ENCODE peak calls at places on chromosome 18, in six cellular contexts. One of them, this sample, is unnamed.

GRCh38 chr18:31978616-31979015 is 35.7 kb upstream of the TRAPPC8 start:
- DNase-seq in GM10248: no peak
- DNase-seq in glutamatergic neuron: no peak
- DNase-seq in hepatocyte: no peak
- DNase-seq in AG09319: no peak
- DNase-seq in cardiac muscle cell: no peak
- DNase-seq in this sample: no peak

GRCh38 chr18:69839497-69839896 is 108.2 kb downstream of the CD226 start:
- DNase-seq in AG09319: no peak
- DNase-seq in hepatocyte: no peak
- DNase-seq in cardiac muscle cell: no peak
- DNase-seq in GM10248: no peak
- DNase-seq in glutamatergic neuron: no peak
- DNase-seq in this sample: no peak

GRCh38 chr18:57107141-57107832 is 39.6 kb upstream of the BOD1L2 start:
- DNase-seq in hepatocyte: peak; percentile 65
- DNase-seq in cardiac muscle cell: peak; percentile 38
- DNase-seq in glutamatergic neuron: no peak
- DNase-seq in GM10248: no peak
- DNase-seq in AG09319: no peak
- DNase-seq in this sample: peak; percentile 33

GRCh38 chr18:41517142-41517541 is 437.9 kb upstream of the PIK3C3 start:
- DNase-seq in AG09319: no peak
- DNase-seq in GM10248: no peak
- DNase-seq in glutamatergic neuron: no peak
- DNase-seq in cardiac muscle cell: no peak
- DNase-seq in hepatocyte: no peak
- DNase-seq in this sample: no peak

GRCh38 chr18:22550861-22551260 is 133.1 kb upstream of the CTAGE1 start:
- DNase-seq in GM10248: no peak
- DNase-seq in cardiac muscle cell: no peak
- DNase-seq in hepatocyte: no peak
- DNase-seq in glutamatergic neuron: no peak
- DNase-seq in AG09319: no peak
- DNase-seq in this sample: no peak

GRCh38 chr18:35619468-35619867 is 37.9 kb downstream of the GALNT1 start:
- DNase-seq in cardiac muscle cell: no peak
- DNase-seq in GM10248: no peak
- DNase-seq in hepatocyte: no peak
- DNase-seq in glutamatergic neuron: no peak
- DNase-seq in AG09319: no peak
- DNase-seq in this sample: no peak

GRCh38 chr18:57776767-57777166 is 26.3 kb downstream of the ATP8B1 start:
- DNase-seq in hepatocyte: no peak
- DNase-seq in AG09319: no peak
- DNase-seq in cardiac muscle cell: peak; percentile 76
- DNase-seq in GM10248: no peak
- DNase-seq in glutamatergic neuron: no peak
- DNase-seq in this sample: no peak

GRCh38 chr18:12373032-12373770 is 3.8 kb downstream of the AFG3L2 start:
- DNase-seq in GM10248: no peak
- DNase-seq in glutamatergic neuron: no peak
- DNase-seq in AG09319: no peak
- DNase-seq in hepatocyte: no peak
- DNase-seq in cardiac muscle cell: peak; percentile 64
- DNase-seq in this sample: no peak

GRCh38 chr18:10454800-10455550 is 540 bp downstream of the APCDD1 start:
- DNase-seq in cardiac muscle cell: peak; percentile 36
- DNase-seq in AG09319: no peak
- DNase-seq in hepatocyte: peak; percentile 58
- DNase-seq in GM10248: no peak
- DNase-seq in glutamatergic neuron: peak; percentile 39
- DNase-seq in this sample: peak; percentile 41

GRCh38 chr18:9418047-9418690 is 57.1 kb upstream of the RALBP1 start:
- DNase-seq in cardiac muscle cell: no peak
- DNase-seq in GM10248: no peak
- DNase-seq in hepatocyte: no peak
- DNase-seq in glutamatergic neuron: no peak
- DNase-seq in AG09319: no peak
- DNase-seq in this sample: no peak

GRCh38 chr18:64785686-64786085 is 636.8 kb upstream of the LINC00305 start:
- DNase-seq in GM10248: no peak
- DNase-seq in hepatocyte: no peak
- DNase-seq in AG09319: no peak
- DNase-seq in glutamatergic neuron: no peak
- DNase-seq in cardiac muscle cell: no peak
- DNase-seq in this sample: no peak

DNA sequence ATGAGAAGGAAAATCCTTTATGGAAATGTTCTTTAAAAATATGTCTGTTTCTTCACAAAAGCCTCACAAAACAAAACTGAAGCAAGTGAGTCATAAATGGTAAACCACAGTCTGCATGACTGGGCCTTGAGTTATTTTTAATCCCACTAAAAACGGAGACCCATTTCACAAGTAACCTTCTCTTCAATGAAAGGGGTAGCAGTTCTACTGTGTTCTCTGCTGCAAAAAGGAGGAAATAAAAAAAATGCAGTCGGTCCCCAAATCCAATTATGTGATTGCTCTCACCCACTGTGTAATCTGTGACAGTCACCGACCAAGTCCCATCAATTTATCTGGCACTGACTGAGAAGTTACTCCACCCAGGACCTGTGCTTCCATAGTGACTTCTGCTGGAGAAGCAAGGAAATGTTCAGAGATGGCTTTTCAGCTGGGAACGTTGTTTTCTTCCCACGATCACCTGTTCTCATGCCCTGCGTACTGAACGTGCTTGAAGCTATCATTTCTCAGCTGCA is 79.8 kb upstream of the TMEM200C start:
- DNase-seq in GM10248: peak; percentile 55
- DNase-seq in cardiac muscle cell: peak; percentile 49
- DNase-seq in AG09319: peak; percentile 16
- DNase-seq in hepatocyte: no peak
- DNase-seq in glutamatergic neuron: no peak
- DNase-seq in this sample: no peak
- TF ChIP-seq CTCF in GM10248: peak; percentile 3
- TF ChIP-seq CTCF in cardiac muscle cell: no peak
- TF ChIP-seq CTCF in AG09319: no peak
- TF ChIP-seq CTCF in hepatocyte: no peak
- TF ChIP-seq CTCF in glutamatergic neuron: no peak
- TF ChIP-seq CTCF in this sample: no peak

GRCh38 chr18:13641551-13642439 is 84.6 kb downstream of the FAM210A start:
- DNase-seq in glutamatergic neuron: peak; percentile 50
- DNase-seq in GM10248: no peak
- DNase-seq in AG09319: no peak
- DNase-seq in cardiac muscle cell: peak; percentile 30
- DNase-seq in hepatocyte: peak; percentile 43
- DNase-seq in this sample: peak; percentile 51
- TF ChIP-seq CTCF in glutamatergic neuron: no peak
- TF ChIP-seq CTCF in GM10248: no peak
- TF ChIP-seq CTCF in AG09319: no peak
- TF ChIP-seq CTCF in cardiac muscle cell: no peak
- TF ChIP-seq CTCF in hepatocyte: no peak
- TF ChIP-seq CTCF in this sample: no peak

DNA sequence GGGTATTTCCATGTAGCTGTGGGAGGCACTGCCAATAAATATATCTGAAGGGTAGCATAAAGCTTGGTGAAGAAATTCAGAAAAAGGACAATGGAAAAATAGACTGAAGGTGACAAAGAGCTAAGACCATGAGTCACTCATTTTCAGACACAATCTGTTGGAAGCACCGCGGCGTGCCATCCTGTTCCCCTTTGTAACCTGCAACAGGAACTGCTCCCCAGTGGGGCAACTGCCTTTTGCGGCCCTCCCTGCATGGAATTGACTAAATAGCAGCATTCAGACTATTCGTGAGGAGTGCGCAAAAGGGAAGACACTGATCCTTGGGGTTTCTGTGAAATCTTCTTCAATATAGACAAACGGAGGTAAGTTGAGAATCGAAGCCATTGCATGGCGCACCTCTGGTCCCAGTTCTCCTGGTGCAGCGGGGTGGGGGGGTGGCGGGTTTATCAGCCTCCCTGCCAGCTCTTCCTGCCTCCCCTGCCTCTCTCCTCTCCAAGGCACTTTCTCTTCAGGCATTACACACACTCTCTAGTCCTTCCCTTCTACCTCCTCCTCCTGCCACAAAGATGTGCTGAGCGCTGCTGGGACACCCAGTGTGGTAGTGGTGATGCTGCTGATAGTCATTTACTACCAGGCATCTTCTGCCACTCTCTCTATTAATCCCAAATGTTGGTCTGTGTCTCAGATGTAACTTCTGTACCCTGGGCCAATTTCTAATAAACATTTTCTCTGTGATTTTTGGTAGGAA is 126.2 kb upstream of the TMEM200C start:
- DNase-seq in AG09319: no peak
- DNase-seq in cardiac muscle cell: no peak
- DNase-seq in glutamatergic neuron: no peak
- DNase-seq in GM10248: no peak
- DNase-seq in hepatocyte: no peak
- DNase-seq in this sample: no peak
- TF ChIP-seq CTCF in AG09319: no peak
- TF ChIP-seq CTCF in cardiac muscle cell: no peak
- TF ChIP-seq CTCF in glutamatergic neuron: no peak
- TF ChIP-seq CTCF in GM10248: no peak
- TF ChIP-seq CTCF in hepatocyte: no peak
- TF ChIP-seq CTCF in this sample: no peak

GRCh38 chr18:79951545-79952456 is at the start of gene SLC66A2:
- DNase-seq in hepatocyte: peak; percentile 96
- DNase-seq in AG09319: peak; percentile 61
- DNase-seq in glutamatergic neuron: peak; percentile 99
- DNase-seq in cardiac muscle cell: peak; percentile 90
- DNase-seq in GM10248: peak; percentile 95
- DNase-seq in this sample: peak; percentile 93
- TF ChIP-seq CTCF in hepatocyte: no peak
- TF ChIP-seq CTCF in AG09319: no peak
- TF ChIP-seq CTCF in glutamatergic neuron: no peak
- TF ChIP-seq CTCF in cardiac muscle cell: peak; percentile 5
- TF ChIP-seq CTCF in GM10248: no peak
- TF ChIP-seq CTCF in this sample: no peak

DNA sequence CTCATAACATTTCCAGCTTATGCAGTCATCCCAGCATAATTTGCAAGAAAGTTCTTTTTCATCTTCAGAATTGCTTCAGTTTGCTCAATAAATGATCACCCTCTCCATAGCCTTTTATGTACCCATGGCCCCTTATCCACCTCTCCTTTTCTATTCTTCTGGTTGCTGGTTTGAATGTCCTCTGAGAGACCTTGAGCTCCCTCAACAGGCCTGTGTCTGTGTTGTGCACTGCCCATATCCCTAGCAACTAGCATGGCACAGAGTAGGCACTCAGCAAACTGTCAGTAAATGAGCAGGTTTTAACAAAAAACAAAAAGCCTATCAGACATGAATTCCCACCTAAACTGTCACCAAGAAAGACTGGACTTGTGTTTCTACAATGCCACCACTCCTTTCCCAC is 160.5 kb downstream of the AKAIN1 start:
- DNase-seq in AG09319: no peak
- DNase-seq in glutamatergic neuron: no peak
- DNase-seq in hepatocyte: no peak
- DNase-seq in GM10248: no peak
- DNase-seq in cardiac muscle cell: no peak
- DNase-seq in this sample: no peak
- TF ChIP-seq CTCF in AG09319: no peak
- TF ChIP-seq CTCF in glutamatergic neuron: no peak
- TF ChIP-seq CTCF in hepatocyte: no peak
- TF ChIP-seq CTCF in GM10248: no peak
- TF ChIP-seq CTCF in cardiac muscle cell: no peak
- TF ChIP-seq CTCF in this sample: no peak